ENCODE peak calls at places on chromosomes 4 and X, in four cellular contexts. A is tibial nerve, K is esophagus squamous epithelium, N is ovary. Z is an unnamed sample.
A peak's percentile ranks its signal among the peaks of the same experiment; 100 is the strongest.

GRCh38 chr4:188934320-188934975 is 795.2 kb downstream of the TRIML1 start:
- DNase-seq in A (no peak), K (no peak), N (no peak), Z (no peak)

GRCh38 chr4:82293304-82293703 is 80.5 kb downstream of the HNRNPD start:
- DNase-seq in A (no peak), K (no peak), N (no peak), Z (no peak)

GRCh38 chr4:147492301-147492700 is 11.4 kb downstream of the EDNRA start:
- DNase-seq in A (no peak), K (no peak), N (no peak), Z (no peak)

GRCh38 chr4:53928825-53929224 is 135.6 kb downstream of the CHIC2 start:
- DNase-seq in A (no peak), K (no peak), N (no peak), Z (no peak)

GRCh38 chrX:34300871-34301270 is 168.8 kb upstream of the FAM47A start:
- DNase-seq in A (no peak), K (no peak), N (no peak), Z (no peak)

GRCh38 chr4:82124365-82124764 is 249.4 kb downstream of the HNRNPD start:
- DNase-seq in A (no peak), K (no peak), N (no peak), Z (no peak)

GRCh38 chr4:76361689-76362412 is 55.3 kb downstream of the STBD1 start:
- DNase-seq in A (no peak), K (no peak), N (no peak), Z (no peak)

GRCh38 chr4:13476915-13477314 is 7.2 kb downstream of the RAB28 start:
- DNase-seq in A (no peak), K (no peak), N (no peak), Z (no peak)

GRCh38 chrX:1434871-1435240 is 17.9 kb downstream of the ASMTL start:
- DNase-seq in A (no peak), K (no peak), N (no peak), Z (no peak)

GRCh38 chr4:38013461-38014366 is 53.5 kb downstream of the PTTG2 start:
- DNase-seq in A (no peak), K (no peak), N (no peak), Z (no peak)

GRCh38 chr4:127687580-127687979 is 42.6 kb upstream of the SLC25A31 start:
- DNase-seq in A (no peak), K (no peak), N (no peak), Z (no peak)

GRCh38 chr4:3401436-3402171 is 40.2 kb upstream of the HGFAC start:
- DNase-seq in A (no peak), K (no peak), N (no peak), Z (no peak)

GRCh38 chr4:3402409-3403103 is 39.2 kb upstream of the HGFAC start:
- DNase-seq in A (no peak), K (no peak), N (peak; percentile 24), Z (no peak)

GRCh38 chr4:3404546-3404945 is 37.2 kb upstream of the HGFAC start:
- DNase-seq in A (no peak), K (no peak), N (no peak), Z (no peak)

GRCh38 chr4:3405176-3405575 is 36.6 kb upstream of the HGFAC start:
- DNase-seq in A (no peak), K (no peak), N (peak; percentile 23), Z (no peak)

DNA sequence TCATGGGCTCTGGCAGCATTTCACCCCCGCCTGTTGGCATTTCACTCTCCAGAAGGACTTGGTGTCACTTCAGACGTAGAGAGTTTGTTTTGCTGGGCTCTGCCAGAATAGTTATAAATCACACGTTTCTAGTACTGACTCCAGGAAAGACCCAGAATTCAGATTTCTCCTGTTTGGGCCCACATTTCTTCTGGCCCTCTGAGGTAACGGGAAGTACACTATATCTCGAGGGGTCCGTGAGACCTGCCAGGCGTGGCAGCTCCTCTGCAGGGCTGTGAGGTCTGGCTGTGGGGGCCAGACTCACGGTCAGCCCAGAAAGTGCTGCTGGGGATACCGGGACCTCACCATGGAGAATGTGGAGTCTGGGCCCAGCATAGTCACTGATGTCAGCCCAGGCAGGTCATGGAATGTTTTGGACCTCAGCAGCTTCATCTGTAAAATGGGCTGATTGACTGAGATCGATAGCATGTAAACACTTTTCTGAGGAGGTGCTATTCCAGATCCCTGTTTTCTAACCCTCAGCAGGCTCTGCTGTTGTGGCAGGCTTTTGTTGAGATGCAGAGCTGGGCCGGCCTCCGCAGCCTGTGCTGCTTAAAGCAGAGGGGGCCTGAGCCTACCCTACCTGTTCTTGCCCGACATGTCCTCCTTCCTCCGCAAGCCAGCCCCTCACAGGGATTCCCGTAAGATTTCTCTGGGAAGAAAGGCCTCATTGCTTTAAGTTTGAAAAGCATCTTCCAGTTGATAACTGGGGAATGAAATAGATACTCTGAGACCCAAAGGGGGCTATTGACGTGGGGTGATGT is 38.5 kb upstream of the HGFAC start:
- DNase-seq in A (no peak), K (no peak), N (no peak), Z (no peak)
- H3K27ac ChIP-seq in A (peak overlapping the region; percentile 88), K (peak overlapping the region; percentile 26), N (no peak overlapping the region), Z (no peak overlapping the region)

DNA sequence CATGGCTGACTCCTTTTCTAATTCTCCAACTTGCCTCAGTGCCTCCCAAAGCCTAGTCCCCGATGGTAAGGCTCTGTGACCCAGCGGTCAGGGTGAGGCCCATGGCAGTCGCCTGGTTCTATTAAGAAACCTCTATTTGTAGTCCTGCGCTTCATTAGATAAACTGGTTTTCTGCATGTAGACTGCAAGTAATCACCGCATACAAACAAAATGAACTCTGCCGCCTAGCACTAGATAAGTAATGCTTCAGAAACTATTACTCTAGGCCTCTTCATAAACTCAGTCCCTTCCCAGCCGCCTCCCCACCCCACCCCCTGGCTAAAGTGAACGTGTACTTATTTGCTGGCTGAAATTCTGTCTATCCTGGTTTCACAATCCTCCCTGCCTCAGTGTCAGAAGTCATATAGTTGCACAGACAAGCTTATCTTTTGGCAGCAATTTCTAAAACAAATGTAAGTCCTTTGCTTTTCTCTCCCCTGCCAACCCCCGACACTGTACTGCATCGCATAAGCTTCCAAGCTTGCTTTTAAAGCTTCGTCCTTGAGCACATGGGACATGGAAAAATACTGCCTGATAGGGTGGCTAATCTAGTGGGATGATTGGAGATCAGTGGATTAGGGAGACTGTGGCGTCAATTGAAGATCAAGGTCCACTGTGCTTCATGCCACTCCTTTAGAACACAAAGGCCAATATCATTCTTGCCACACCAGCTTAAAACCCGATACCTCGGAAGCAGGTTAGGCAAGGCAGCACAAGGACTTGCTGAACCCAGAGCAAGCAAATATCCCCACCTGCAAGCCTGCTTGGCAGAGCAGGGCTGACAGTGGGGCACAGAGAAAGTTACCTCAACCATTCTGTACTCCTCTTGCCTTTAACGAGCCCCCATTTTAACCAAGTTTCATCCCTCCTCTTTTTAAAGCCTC is 125.8 kb downstream of the IRF2 start:
- DNase-seq in A (no peak), K (no peak), N (peak; percentile 81), Z (no peak)
- TF ChIP-seq POLR2A in A (no peak), K (no peak), N (peak; percentile 3), Z (no peak)

GRCh38 chr4:40621592-40622512 is 7.8 kb downstream of the RBM47 start:
- DNase-seq in A (peak; percentile 47), K (peak; percentile 30), N (peak; percentile 57), Z (no peak)
- H3K27ac ChIP-seq in A (peak overlapping the region; percentile 25), K (peak overlapping the region; percentile 90), N (no peak overlapping the region), Z (peak overlapping the region; percentile 63)

GRCh38 chrX:3713225-3713936 is at the start of gene PRKX:
- DNase-seq in A (no peak), K (peak; percentile 11), N (peak; percentile 74), Z (no peak)
- TF ChIP-seq POLR2A in A (no peak), K (peak; percentile 62), N (no peak), Z (peak; percentile 28)

GRCh38 chrX:18985186-18985435 is 1.2 kb upstream of the PHKA2 start:
- DNase-seq in A (no peak), K (no peak), N (no peak), Z (no peak)
- H3K27ac ChIP-seq in A (peak overlapping the region; percentile 90), K (peak overlapping the region; percentile 95), N (no peak overlapping the region), Z (peak overlapping the region; percentile 83)

Z was measured in vagina.